ENCODE peak calls at places on chromosomes 7 and 10, in five cellular contexts. One of them, this sample, is unnamed. For H3K36me3 and H3K9me3, the result is how much of the 10 kb centered on the place peaks cover.

GRCh38 chr10:5560844-5561703 is 36.3 kb downstream of the CALML3 start:
- DNase-seq in mesenchymal stem cell: no peak
- DNase-seq in IMR-90: no peak
- DNase-seq in DND-41: no peak
- DNase-seq in kidney: peak
- DNase-seq in this sample: no peak

GRCh38 chr7:51090411-51090810 is 226.2 kb downstream of the COBL start:
- DNase-seq in mesenchymal stem cell: no peak
- DNase-seq in IMR-90: no peak
- DNase-seq in DND-41: no peak
- DNase-seq in kidney: no peak
- DNase-seq in this sample: peak

GRCh38 chr7:37342170-37342569 is 106.5 kb downstream of the ELMO1 start:
- DNase-seq in mesenchymal stem cell: no peak
- DNase-seq in IMR-90: no peak
- DNase-seq in DND-41: peak
- DNase-seq in kidney: no peak
- DNase-seq in this sample: no peak

GRCh38 chr10:74898201-74898976 is 72.0 kb downstream of the KAT6B start:
- DNase-seq in mesenchymal stem cell: no peak
- DNase-seq in IMR-90: peak
- DNase-seq in DND-41: peak
- DNase-seq in kidney: no peak
- DNase-seq in this sample: no peak

GRCh38 chr10:6530211-6530840 is 49.8 kb downstream of the PRKCQ start:
- DNase-seq in mesenchymal stem cell: no peak
- DNase-seq in IMR-90: no peak
- DNase-seq in DND-41: no peak
- DNase-seq in kidney: no peak
- DNase-seq in this sample: no peak

GRCh38 chr10:29392376-29393021 is 103.6 kb downstream of the LYZL1 start:
- DNase-seq in mesenchymal stem cell: peak
- DNase-seq in IMR-90: peak
- DNase-seq in DND-41: peak
- DNase-seq in kidney: no peak
- DNase-seq in this sample: peak

GRCh38 chr7:44067064-44067951 is 1.9 kb upstream of the PGAM2 start:
- DNase-seq in mesenchymal stem cell: no peak
- DNase-seq in IMR-90: no peak
- DNase-seq in DND-41: no peak
- DNase-seq in kidney: peak
- DNase-seq in this sample: no peak

GRCh38 chr7:122914812-122915211 is 28.6 kb upstream of the CADPS2 start:
- DNase-seq in mesenchymal stem cell: no peak
- DNase-seq in IMR-90: no peak
- DNase-seq in DND-41: no peak
- DNase-seq in kidney: no peak
- DNase-seq in this sample: no peak

GRCh38 chr10:102627446-102628293 is 16.6 kb upstream of the TRIM8 start:
- DNase-seq in mesenchymal stem cell: peak
- DNase-seq in IMR-90: peak
- DNase-seq in DND-41: no peak
- DNase-seq in kidney: peak
- DNase-seq in this sample: peak

GRCh38 chr7:5424689-5425506 is 1.3 kb upstream of the TNRC18 start:
- DNase-seq in mesenchymal stem cell: peak
- DNase-seq in IMR-90: peak
- DNase-seq in DND-41: peak
- DNase-seq in kidney: peak
- DNase-seq in this sample: peak

DNA sequence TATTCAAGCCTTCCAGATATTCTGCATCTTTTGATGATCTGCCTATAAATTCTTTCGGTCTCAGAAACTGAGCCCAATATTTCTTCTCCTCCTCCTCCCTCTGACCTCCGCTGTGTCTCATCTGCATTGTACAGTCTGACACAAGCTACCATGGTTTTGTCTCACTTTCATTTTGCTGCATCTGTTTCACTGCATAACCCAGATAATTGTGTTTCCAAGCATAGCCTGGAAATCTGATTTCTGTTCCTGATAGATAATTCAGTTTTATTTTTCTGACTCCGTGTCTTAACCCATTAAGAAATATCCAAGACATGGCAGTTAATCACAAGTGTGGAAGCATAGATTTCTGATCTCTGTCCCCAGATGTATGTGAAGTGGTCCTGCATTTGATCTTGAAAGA is 374.2 kb upstream of the SEMA3A start:
- DNase-seq in mesenchymal stem cell: no peak
- DNase-seq in IMR-90: no peak
- DNase-seq in DND-41: no peak
- DNase-seq in kidney: no peak
- DNase-seq in this sample: no peak
- H3K9ac ChIP-seq in mesenchymal stem cell: peak
- H3K9ac ChIP-seq in IMR-90: no peak
- H3K9ac ChIP-seq in DND-41: no peak
- H3K9ac ChIP-seq in kidney: no peak
- H3K9ac ChIP-seq in this sample: no peak

GRCh38 chr10:92265687-92266258 is 25.1 kb downstream of the CPEB3 start:
- DNase-seq in mesenchymal stem cell: no peak
- DNase-seq in IMR-90: no peak
- DNase-seq in DND-41: no peak
- DNase-seq in kidney: no peak
- DNase-seq in this sample: no peak
- H3K36me3 ChIP-seq in mesenchymal stem cell: under half
- H3K36me3 ChIP-seq in IMR-90: under half
- H3K36me3 ChIP-seq in DND-41: under half
- H3K36me3 ChIP-seq in kidney: under half
- H3K36me3 ChIP-seq in this sample: under half

GRCh38 chr10:37015498-37015897 is 109.9 kb upstream of the ANKRD30A start:
- DNase-seq in mesenchymal stem cell: no peak
- DNase-seq in IMR-90: no peak
- DNase-seq in DND-41: no peak
- DNase-seq in kidney: no peak
- DNase-seq in this sample: no peak
- H3K9me3 ChIP-seq in mesenchymal stem cell: under half
- H3K9me3 ChIP-seq in IMR-90: under half
- H3K9me3 ChIP-seq in DND-41: under half
- H3K9me3 ChIP-seq in kidney: under half
- H3K9me3 ChIP-seq in this sample: under half

GRCh38 chr10:100374137-100374655 is 27.2 kb downstream of the SCD start:
- DNase-seq in mesenchymal stem cell: no peak
- DNase-seq in IMR-90: no peak
- DNase-seq in DND-41: no peak
- DNase-seq in kidney: no peak
- DNase-seq in this sample: no peak
- H3K9ac ChIP-seq in mesenchymal stem cell: peak
- H3K9ac ChIP-seq in IMR-90: peak
- H3K9ac ChIP-seq in DND-41: peak
- H3K9ac ChIP-seq in kidney: peak
- H3K9ac ChIP-seq in this sample: peak

DNA sequence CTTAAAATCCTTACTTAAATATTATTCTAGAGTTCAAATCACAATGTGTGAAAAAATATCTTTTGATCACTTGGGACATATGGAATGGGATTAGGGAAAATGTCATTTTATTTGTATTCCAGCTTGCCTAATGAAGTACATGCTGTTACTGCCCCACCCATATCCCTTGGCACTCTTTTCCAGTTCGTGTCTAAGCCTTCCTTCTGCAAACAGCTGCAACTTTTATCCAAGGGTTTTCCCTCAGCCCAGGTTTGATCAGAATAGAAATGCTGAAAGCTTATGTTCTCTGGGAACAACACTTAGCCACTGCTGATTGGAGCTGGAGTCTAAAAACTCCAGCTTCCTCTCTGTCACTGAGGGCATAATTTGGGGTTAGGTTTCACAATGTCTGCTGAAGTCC is 214.1 kb upstream of the FAM3C start:
- DNase-seq in mesenchymal stem cell: no peak
- DNase-seq in IMR-90: no peak
- DNase-seq in DND-41: no peak
- DNase-seq in kidney: no peak
- DNase-seq in this sample: peak
- H3K36me3 ChIP-seq in mesenchymal stem cell: under half
- H3K36me3 ChIP-seq in IMR-90: under half
- H3K36me3 ChIP-seq in DND-41: under half
- H3K36me3 ChIP-seq in kidney: under half
- H3K36me3 ChIP-seq in this sample: under half

GRCh38 chr7:10079572-10079971 is 894.1 kb upstream of the PHF14 start:
- DNase-seq in mesenchymal stem cell: no peak
- DNase-seq in IMR-90: no peak
- DNase-seq in DND-41: no peak
- DNase-seq in kidney: no peak
- DNase-seq in this sample: no peak
- H3K9me3 ChIP-seq in mesenchymal stem cell: under half
- H3K9me3 ChIP-seq in IMR-90: under half
- H3K9me3 ChIP-seq in DND-41: under half
- H3K9me3 ChIP-seq in kidney: under half
- H3K9me3 ChIP-seq in this sample: under half

DNA sequence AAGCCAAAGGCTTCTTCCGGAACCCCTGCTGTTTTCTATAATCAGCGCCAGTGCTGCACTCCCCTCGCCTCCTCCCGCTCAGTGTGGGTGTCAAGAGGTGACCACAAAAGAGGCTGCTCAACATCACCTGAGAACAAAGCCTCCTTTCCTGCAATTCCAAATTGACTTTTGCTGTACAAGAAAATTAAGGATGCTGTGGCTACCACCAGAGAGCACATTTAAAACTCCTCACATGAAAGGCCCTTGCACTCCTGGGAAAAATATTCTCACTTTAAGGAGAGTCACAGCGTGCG is 96.4 kb downstream of the HIPK2 start:
- DNase-seq in mesenchymal stem cell: no peak
- DNase-seq in IMR-90: no peak
- DNase-seq in DND-41: no peak
- DNase-seq in kidney: no peak
- DNase-seq in this sample: no peak
- H3K9ac ChIP-seq in mesenchymal stem cell: peak
- H3K9ac ChIP-seq in IMR-90: peak
- H3K9ac ChIP-seq in DND-41: no peak
- H3K9ac ChIP-seq in kidney: no peak
- H3K9ac ChIP-seq in this sample: peak

DNA sequence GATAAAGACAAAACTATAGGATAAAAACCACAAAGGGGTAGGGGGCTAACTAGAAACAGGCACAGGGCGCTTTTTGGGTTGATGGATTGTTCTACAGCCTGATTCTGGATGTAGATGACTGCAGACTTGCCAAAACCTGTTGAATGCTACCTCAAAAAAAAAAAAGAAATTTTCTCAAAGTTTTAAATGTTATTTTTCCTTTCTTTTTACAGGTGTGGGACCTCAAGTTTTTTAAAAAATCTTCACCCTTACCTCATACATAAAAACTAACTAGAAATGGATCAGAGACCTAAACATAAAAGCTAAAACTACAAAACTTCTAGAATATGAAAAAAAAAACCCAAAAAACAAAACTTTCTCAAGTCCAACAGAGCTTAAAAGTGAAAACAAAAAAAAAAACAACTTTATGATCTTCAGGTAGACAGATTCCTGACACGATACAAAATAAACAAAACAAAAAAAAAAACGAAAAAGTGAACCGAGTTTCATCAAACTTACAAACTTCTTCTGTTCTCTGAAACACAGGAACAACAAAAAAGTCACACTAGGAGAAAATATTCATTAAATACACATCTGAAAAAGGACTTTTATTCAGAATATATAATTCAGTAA is 14.9 kb downstream of the RHEB start:
- DNase-seq in mesenchymal stem cell: no peak
- DNase-seq in IMR-90: no peak
- DNase-seq in DND-41: no peak
- DNase-seq in kidney: no peak
- DNase-seq in this sample: no peak
- H3K36me3 ChIP-seq in mesenchymal stem cell: under half
- H3K36me3 ChIP-seq in IMR-90: under half
- H3K36me3 ChIP-seq in DND-41: under half
- H3K36me3 ChIP-seq in kidney: under half
- H3K36me3 ChIP-seq in this sample: under half

GRCh38 chr7:56639173-56639746 is 493.0 kb downstream of the ZNF479 start:
- DNase-seq in mesenchymal stem cell: no peak
- DNase-seq in IMR-90: no peak
- DNase-seq in DND-41: no peak
- DNase-seq in kidney: no peak
- DNase-seq in this sample: no peak
- H3K9me3 ChIP-seq in mesenchymal stem cell: half or more
- H3K9me3 ChIP-seq in IMR-90: under half
- H3K9me3 ChIP-seq in DND-41: half or more
- H3K9me3 ChIP-seq in kidney: under half
- H3K9me3 ChIP-seq in this sample: half or more

DNA sequence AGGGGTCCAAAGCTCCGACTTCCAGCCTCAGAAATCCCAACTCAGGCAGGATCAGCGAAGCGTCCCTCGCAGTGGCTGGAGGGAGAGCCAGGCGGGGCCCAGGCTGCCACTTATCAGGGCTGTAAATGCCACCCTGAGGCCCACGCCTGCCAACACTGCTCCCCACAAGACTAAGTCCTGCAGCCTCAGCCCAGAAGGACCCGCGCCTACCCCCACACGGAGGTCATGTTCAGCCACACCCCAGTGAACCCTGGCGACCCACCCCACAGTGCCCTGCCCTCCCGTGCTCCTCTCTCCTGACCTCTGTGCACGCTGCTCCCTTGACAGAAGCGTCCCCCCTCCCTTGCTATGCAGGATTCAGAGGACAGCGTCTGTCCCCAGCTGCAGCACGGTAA is 3.1 kb downstream of the PSMG3 start:
- DNase-seq in mesenchymal stem cell: no peak
- DNase-seq in IMR-90: no peak
- DNase-seq in DND-41: no peak
- DNase-seq in kidney: peak
- DNase-seq in this sample: no peak
- H3K9ac ChIP-seq in mesenchymal stem cell: peak
- H3K9ac ChIP-seq in IMR-90: no peak
- H3K9ac ChIP-seq in DND-41: no peak
- H3K9ac ChIP-seq in kidney: no peak
- H3K9ac ChIP-seq in this sample: peak